ENCODE peak calls at places on chromosomes 7 and 10, in six cellular contexts. One of them, this sample, is unnamed.
A peak's percentile ranks its signal among the peaks of the same experiment; 100 is the strongest.

GRCh38 chr10:128274938-128275337 is 148.7 kb upstream of the MKI67 start:
- DNase-seq in endothelial cell of umbilical vein: no peak
- DNase-seq in ovary: no peak
- DNase-seq in naive thymus-derived CD4-positive, alpha-beta T cell: no peak
- DNase-seq in gastrocnemius medialis: peak; percentile 19
- DNase-seq in kidney epithelial cell: no peak
- DNase-seq in this sample: no peak

GRCh38 chr7:50721160-50721559 is 61.5 kb downstream of the GRB10 start:
- DNase-seq in naive thymus-derived CD4-positive, alpha-beta T cell: no peak
- DNase-seq in ovary: no peak
- DNase-seq in endothelial cell of umbilical vein: peak; percentile 64
- DNase-seq in kidney epithelial cell: no peak
- DNase-seq in gastrocnemius medialis: no peak
- DNase-seq in this sample: no peak

GRCh38 chr7:66634816-66635215 is 6.1 kb downstream of the KCTD7 start:
- DNase-seq in endothelial cell of umbilical vein: no peak
- DNase-seq in ovary: no peak
- DNase-seq in gastrocnemius medialis: no peak
- DNase-seq in kidney epithelial cell: no peak
- DNase-seq in naive thymus-derived CD4-positive, alpha-beta T cell: no peak
- DNase-seq in this sample: no peak

GRCh38 chr10:5970066-5970465 is 7.3 kb downstream of the IL15RA start:
- DNase-seq in ovary: no peak
- DNase-seq in naive thymus-derived CD4-positive, alpha-beta T cell: no peak
- DNase-seq in gastrocnemius medialis: no peak
- DNase-seq in kidney epithelial cell: no peak
- DNase-seq in endothelial cell of umbilical vein: peak; percentile 56
- DNase-seq in this sample: no peak

GRCh38 chr10:19329475-19329874 is 280.9 kb downstream of the MALRD1 start:
- DNase-seq in gastrocnemius medialis: no peak
- DNase-seq in endothelial cell of umbilical vein: no peak
- DNase-seq in naive thymus-derived CD4-positive, alpha-beta T cell: no peak
- DNase-seq in ovary: no peak
- DNase-seq in kidney epithelial cell: no peak
- DNase-seq in this sample: no peak

GRCh38 chr7:51029586-51030230 is 247.0 kb upstream of the GRB10 start:
- DNase-seq in gastrocnemius medialis: no peak
- DNase-seq in ovary: no peak
- DNase-seq in kidney epithelial cell: no peak
- DNase-seq in endothelial cell of umbilical vein: peak; percentile 11
- DNase-seq in naive thymus-derived CD4-positive, alpha-beta T cell: no peak
- DNase-seq in this sample: no peak

GRCh38 chr10:98795467-98795866 is 348.7 kb upstream of the HPS1 start:
- DNase-seq in naive thymus-derived CD4-positive, alpha-beta T cell: no peak
- DNase-seq in ovary: no peak
- DNase-seq in kidney epithelial cell: no peak
- DNase-seq in gastrocnemius medialis: no peak
- DNase-seq in endothelial cell of umbilical vein: no peak
- DNase-seq in this sample: no peak

GRCh38 chr7:26091933-26092332 is 60.1 kb upstream of the NFE2L3 start:
- DNase-seq in endothelial cell of umbilical vein: no peak
- DNase-seq in ovary: no peak
- DNase-seq in gastrocnemius medialis: no peak
- DNase-seq in naive thymus-derived CD4-positive, alpha-beta T cell: no peak
- DNase-seq in kidney epithelial cell: no peak
- DNase-seq in this sample: no peak

GRCh38 chr10:3090914-3091313 is 23.6 kb downstream of the PFKP start:
- DNase-seq in endothelial cell of umbilical vein: peak; percentile 86
- DNase-seq in kidney epithelial cell: peak; percentile 50
- DNase-seq in ovary: no peak
- DNase-seq in gastrocnemius medialis: no peak
- DNase-seq in naive thymus-derived CD4-positive, alpha-beta T cell: no peak
- DNase-seq in this sample: no peak

GRCh38 chr10:95755511-95756004 is 405 bp upstream of the ENTPD1 start:
- DNase-seq in naive thymus-derived CD4-positive, alpha-beta T cell: no peak
- DNase-seq in gastrocnemius medialis: peak; percentile 18
- DNase-seq in endothelial cell of umbilical vein: peak; percentile 55
- DNase-seq in ovary: no peak
- DNase-seq in kidney epithelial cell: no peak
- DNase-seq in this sample: no peak

GRCh38 chr10:69407621-69408301 is 9.0 kb downstream of the TACR2 start:
- DNase-seq in endothelial cell of umbilical vein: peak; percentile 31
- DNase-seq in ovary: peak; percentile 47
- DNase-seq in naive thymus-derived CD4-positive, alpha-beta T cell: peak; percentile 26
- DNase-seq in gastrocnemius medialis: no peak
- DNase-seq in kidney epithelial cell: no peak
- DNase-seq in this sample: no peak

GRCh38 chr10:112845145-112845544 is 104.9 kb upstream of the TCF7L2 start:
- DNase-seq in endothelial cell of umbilical vein: no peak
- DNase-seq in naive thymus-derived CD4-positive, alpha-beta T cell: no peak
- DNase-seq in ovary: no peak
- DNase-seq in gastrocnemius medialis: no peak
- DNase-seq in kidney epithelial cell: no peak
- DNase-seq in this sample: no peak

GRCh38 chr7:112134039-112134438 is 72.2 kb downstream of the DOCK4 start:
- DNase-seq in gastrocnemius medialis: no peak
- DNase-seq in ovary: no peak
- DNase-seq in kidney epithelial cell: no peak
- DNase-seq in endothelial cell of umbilical vein: no peak
- DNase-seq in naive thymus-derived CD4-positive, alpha-beta T cell: no peak
- DNase-seq in this sample: no peak

GRCh38 chr7:55187701-55188491 is 169.1 kb downstream of the EGFR start:
- DNase-seq in naive thymus-derived CD4-positive, alpha-beta T cell: no peak
- DNase-seq in kidney epithelial cell: no peak
- DNase-seq in gastrocnemius medialis: no peak
- DNase-seq in endothelial cell of umbilical vein: peak; percentile 56
- DNase-seq in ovary: peak; percentile 91
- DNase-seq in this sample: no peak

GRCh38 chr7:55188590-55189446 is 170.0 kb downstream of the EGFR start:
- DNase-seq in kidney epithelial cell: no peak
- DNase-seq in naive thymus-derived CD4-positive, alpha-beta T cell: no peak
- DNase-seq in gastrocnemius medialis: no peak
- DNase-seq in ovary: no peak
- DNase-seq in endothelial cell of umbilical vein: no peak
- DNase-seq in this sample: no peak

GRCh38 chr7:55185321-55185802 is 166.5 kb downstream of the EGFR start:
- DNase-seq in endothelial cell of umbilical vein: no peak
- DNase-seq in naive thymus-derived CD4-positive, alpha-beta T cell: no peak
- DNase-seq in gastrocnemius medialis: no peak
- DNase-seq in kidney epithelial cell: no peak
- DNase-seq in ovary: no peak
- DNase-seq in this sample: no peak

GRCh38 chr7:55183897-55184296 is 165.1 kb downstream of the EGFR start:
- DNase-seq in ovary: no peak
- DNase-seq in naive thymus-derived CD4-positive, alpha-beta T cell: no peak
- DNase-seq in endothelial cell of umbilical vein: no peak
- DNase-seq in kidney epithelial cell: no peak
- DNase-seq in gastrocnemius medialis: no peak
- DNase-seq in this sample: no peak

DNA sequence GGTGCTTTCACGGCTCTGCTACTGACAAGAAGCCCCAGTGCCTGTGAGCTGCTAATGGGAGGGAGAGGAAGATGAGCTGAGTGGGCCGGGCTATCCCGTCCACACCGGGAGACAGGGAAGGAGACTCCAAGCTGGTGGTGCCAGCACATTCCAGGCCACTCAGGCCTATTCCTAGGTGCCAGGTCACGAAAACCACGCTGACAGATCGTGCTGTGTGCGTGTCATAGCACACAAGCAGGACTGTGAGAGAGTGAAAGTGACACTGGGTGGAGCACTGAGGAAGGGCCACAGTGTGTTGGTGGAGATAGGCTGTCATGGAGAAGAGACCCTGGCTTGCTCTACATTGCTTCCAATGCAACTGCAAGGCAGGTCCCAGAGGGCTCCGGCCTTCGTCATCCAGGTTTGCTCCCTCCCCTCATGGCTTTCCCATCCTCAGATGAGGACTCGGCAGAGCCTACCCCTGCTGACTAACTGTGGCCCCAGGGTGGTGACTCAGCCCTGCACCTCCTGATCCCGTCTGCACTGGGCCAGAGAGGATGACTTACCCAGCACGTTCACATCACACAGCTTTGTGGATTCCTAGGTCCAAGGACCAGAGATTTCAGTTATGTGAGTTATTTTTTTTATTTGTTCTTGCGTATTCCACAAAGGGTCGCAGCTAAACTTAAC is 167.3 kb downstream of the EGFR start:
- DNase-seq in naive thymus-derived CD4-positive, alpha-beta T cell: no peak
- DNase-seq in gastrocnemius medialis: peak; percentile 77
- DNase-seq in endothelial cell of umbilical vein: peak; percentile 42
- DNase-seq in kidney epithelial cell: peak; percentile 85
- DNase-seq in ovary: no peak
- DNase-seq in this sample: no peak
- H3K36me3 ChIP-seq in naive thymus-derived CD4-positive, alpha-beta T cell: no peaks in the 10 kb centered on the region
- H3K36me3 ChIP-seq in gastrocnemius medialis: peaks cover 12% of the 10 kb centered on the region
- H3K36me3 ChIP-seq in endothelial cell of umbilical vein: no peaks in the 10 kb centered on the region
- H3K36me3 ChIP-seq in kidney epithelial cell: no peaks in the 10 kb centered on the region
- H3K36me3 ChIP-seq in ovary: no peaks in the 10 kb centered on the region
- H3K36me3 ChIP-seq in this sample: no peaks in the 10 kb centered on the region

GRCh38 chr7:75960372-75960771 is 34.0 kb downstream of the TMEM120A start:
- DNase-seq in endothelial cell of umbilical vein: no peak
- DNase-seq in ovary: no peak
- DNase-seq in naive thymus-derived CD4-positive, alpha-beta T cell: no peak
- DNase-seq in kidney epithelial cell: no peak
- DNase-seq in gastrocnemius medialis: no peak
- DNase-seq in this sample: no peak
- H3K36me3 ChIP-seq in endothelial cell of umbilical vein: peaks cover 5% of the 10 kb centered on the region
- H3K36me3 ChIP-seq in ovary: no peaks in the 10 kb centered on the region
- H3K36me3 ChIP-seq in naive thymus-derived CD4-positive, alpha-beta T cell: no peaks in the 10 kb centered on the region
- H3K36me3 ChIP-seq in kidney epithelial cell: peaks cover 1% of the 10 kb centered on the region
- H3K36me3 ChIP-seq in gastrocnemius medialis: peaks cover 25% of the 10 kb centered on the region
- H3K36me3 ChIP-seq in this sample: peaks cover 8% of the 10 kb centered on the region

GRCh38 chr7:4783762-4784351 is 8.4 kb downstream of the AP5Z1 start:
- DNase-seq in kidney epithelial cell: no peak
- DNase-seq in endothelial cell of umbilical vein: no peak
- DNase-seq in gastrocnemius medialis: no peak
- DNase-seq in naive thymus-derived CD4-positive, alpha-beta T cell: no peak
- DNase-seq in ovary: peak; percentile 41
- DNase-seq in this sample: no peak

GRCh38 chr7:4782333-4783291 is 7.2 kb downstream of the AP5Z1 start:
- DNase-seq in gastrocnemius medialis: no peak
- DNase-seq in ovary: no peak
- DNase-seq in endothelial cell of umbilical vein: no peak
- DNase-seq in kidney epithelial cell: no peak
- DNase-seq in naive thymus-derived CD4-positive, alpha-beta T cell: no peak
- DNase-seq in this sample: no peak

GRCh38 chr7:4784799-4785198 is 9.4 kb downstream of the AP5Z1 start:
- DNase-seq in naive thymus-derived CD4-positive, alpha-beta T cell: no peak
- DNase-seq in endothelial cell of umbilical vein: no peak
- DNase-seq in kidney epithelial cell: no peak
- DNase-seq in gastrocnemius medialis: no peak
- DNase-seq in ovary: no peak
- DNase-seq in this sample: no peak

GRCh38 chr7:4781366-4782069 is 6.1 kb downstream of the AP5Z1 start:
- DNase-seq in kidney epithelial cell: no peak
- DNase-seq in gastrocnemius medialis: no peak
- DNase-seq in endothelial cell of umbilical vein: no peak
- DNase-seq in ovary: peak; percentile 36
- DNase-seq in naive thymus-derived CD4-positive, alpha-beta T cell: no peak
- DNase-seq in this sample: no peak

GRCh38 chr7:4783292-4783652 is 7.8 kb downstream of the AP5Z1 start:
- DNase-seq in ovary: no peak
- DNase-seq in kidney epithelial cell: no peak
- DNase-seq in naive thymus-derived CD4-positive, alpha-beta T cell: no peak
- DNase-seq in endothelial cell of umbilical vein: no peak
- DNase-seq in gastrocnemius medialis: no peak
- DNase-seq in this sample: no peak
- H3K36me3 ChIP-seq in ovary: no peaks in the 10 kb centered on the region
- H3K36me3 ChIP-seq in kidney epithelial cell: peaks cover 4% of the 10 kb centered on the region
- H3K36me3 ChIP-seq in naive thymus-derived CD4-positive, alpha-beta T cell: no peaks in the 10 kb centered on the region
- H3K36me3 ChIP-seq in endothelial cell of umbilical vein: peaks cover 51% of the 10 kb centered on the region
- H3K36me3 ChIP-seq in gastrocnemius medialis: peaks cover 82% of the 10 kb centered on the region
- H3K36me3 ChIP-seq in this sample: peaks cover 46% of the 10 kb centered on the region

DNA sequence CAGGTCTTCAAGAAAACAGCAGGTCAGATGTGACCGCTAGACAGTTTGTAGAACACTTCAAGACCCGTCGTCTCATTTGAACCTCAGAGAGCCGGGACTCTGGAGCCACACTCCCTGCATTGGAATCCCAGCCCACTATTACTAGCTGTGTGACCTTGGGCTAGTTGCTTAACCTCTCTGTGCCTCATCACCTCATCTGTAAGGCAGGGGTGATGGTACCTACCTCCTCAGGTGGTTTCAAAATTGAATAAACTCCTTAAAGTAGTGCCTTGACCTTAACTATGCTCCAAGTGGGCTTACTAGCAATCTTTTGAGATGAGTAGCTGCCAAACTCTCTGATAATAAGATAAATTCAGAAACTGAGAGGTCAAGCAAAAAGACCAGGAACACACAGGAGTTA is 43.8 kb downstream of the OGDH start:
- DNase-seq in endothelial cell of umbilical vein: no peak
- DNase-seq in naive thymus-derived CD4-positive, alpha-beta T cell: no peak
- DNase-seq in kidney epithelial cell: no peak
- DNase-seq in gastrocnemius medialis: peak; percentile 5
- DNase-seq in ovary: no peak
- DNase-seq in this sample: no peak
- H3K36me3 ChIP-seq in endothelial cell of umbilical vein: peaks cover 8% of the 10 kb centered on the region
- H3K36me3 ChIP-seq in naive thymus-derived CD4-positive, alpha-beta T cell: peaks cover 17% of the 10 kb centered on the region
- H3K36me3 ChIP-seq in kidney epithelial cell: peaks cover 2% of the 10 kb centered on the region
- H3K36me3 ChIP-seq in gastrocnemius medialis: peaks cover 18% of the 10 kb centered on the region
- H3K36me3 ChIP-seq in ovary: no peaks in the 10 kb centered on the region
- H3K36me3 ChIP-seq in this sample: peaks cover 22% of the 10 kb centered on the region

DNA sequence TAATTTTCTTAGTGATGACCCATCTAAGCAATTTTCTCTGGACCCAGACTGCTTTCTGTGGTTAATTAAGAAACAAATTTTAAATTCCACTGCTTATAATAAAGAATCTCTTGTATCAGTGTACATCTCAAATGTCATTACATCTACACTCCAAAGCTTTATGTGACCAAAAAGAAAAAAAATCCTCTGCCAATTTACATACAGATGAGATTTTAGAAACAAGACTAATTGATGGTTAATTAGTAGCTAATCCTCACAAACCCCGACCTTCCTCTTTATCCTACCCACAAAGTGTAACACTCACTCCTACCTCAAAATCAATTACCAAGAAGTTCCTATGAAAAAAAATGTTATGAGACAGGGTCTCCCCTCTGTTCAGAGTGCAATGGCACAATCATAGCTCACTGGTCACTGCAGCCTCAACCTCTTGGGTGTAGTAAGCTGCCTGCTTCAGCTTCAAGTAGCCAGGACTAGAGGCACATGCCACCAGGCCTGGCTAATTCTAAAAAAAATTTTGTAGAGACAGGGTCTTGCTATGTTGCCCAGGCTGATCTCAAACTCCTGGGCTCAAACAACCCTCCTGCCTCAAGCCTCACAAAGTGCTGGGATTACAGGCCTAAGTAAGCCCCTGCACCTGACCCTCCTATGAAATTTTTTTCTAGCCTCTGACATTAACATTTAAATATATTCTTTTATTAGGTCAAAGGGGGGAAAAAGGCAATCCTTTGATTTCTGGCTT is 14.8 kb downstream of the KIF5B start:
- DNase-seq in naive thymus-derived CD4-positive, alpha-beta T cell: no peak
- DNase-seq in gastrocnemius medialis: no peak
- DNase-seq in ovary: no peak
- DNase-seq in kidney epithelial cell: no peak
- DNase-seq in endothelial cell of umbilical vein: no peak
- DNase-seq in this sample: no peak
- H3K36me3 ChIP-seq in naive thymus-derived CD4-positive, alpha-beta T cell: peaks cover 13% of the 10 kb centered on the region
- H3K36me3 ChIP-seq in gastrocnemius medialis: peaks cover 37% of the 10 kb centered on the region
- H3K36me3 ChIP-seq in ovary: no peaks in the 10 kb centered on the region
- H3K36me3 ChIP-seq in kidney epithelial cell: no peaks in the 10 kb centered on the region
- H3K36me3 ChIP-seq in endothelial cell of umbilical vein: peaks cover 4% of the 10 kb centered on the region
- H3K36me3 ChIP-seq in this sample: peaks cover 4% of the 10 kb centered on the region

GRCh38 chr10:13612654-13613373 is 26.0 kb downstream of the PRPF18 start:
- DNase-seq in naive thymus-derived CD4-positive, alpha-beta T cell: no peak
- DNase-seq in kidney epithelial cell: no peak
- DNase-seq in endothelial cell of umbilical vein: no peak
- DNase-seq in ovary: no peak
- DNase-seq in gastrocnemius medialis: no peak
- DNase-seq in this sample: no peak
- H3K36me3 ChIP-seq in naive thymus-derived CD4-positive, alpha-beta T cell: peaks cover 17% of the 10 kb centered on the region
- H3K36me3 ChIP-seq in kidney epithelial cell: no peaks in the 10 kb centered on the region
- H3K36me3 ChIP-seq in endothelial cell of umbilical vein: peaks cover 7% of the 10 kb centered on the region
- H3K36me3 ChIP-seq in ovary: no peaks in the 10 kb centered on the region
- H3K36me3 ChIP-seq in gastrocnemius medialis: peaks cover 47% of the 10 kb centered on the region
- H3K36me3 ChIP-seq in this sample: peaks cover 9% of the 10 kb centered on the region